ENCODE peak calls at places on chromosomes 16 and 17, in six cellular contexts. U is substantia nigra, X is astrocyte of the hippocampus, J is kidney glomerular epithelial cell, H is cardiac fibroblast, T is Right ventricle myocardium superior. L is an unnamed sample.

GRCh38 chr16:3256146-3256875 is at the start of gene MEFV:
- DNase-seq in H (peak), T (no peak), X (peak), J (no peak), U (no peak), L (peak)

GRCh38 chr16:28012031-28012445 is 51.5 kb downstream of the GSG1L start:
- DNase-seq in X (no peak), J (no peak), U (no peak), T (no peak), H (peak), L (no peak)

GRCh38 chr16:58102665-58103427 is 26.3 kb downstream of the CFAP20 start:
- DNase-seq in H (no peak), J (no peak), T (peak), X (no peak), U (no peak), L (no peak)

GRCh38 chr16:3935921-3936320 is 55.4 kb upstream of the CREBBP start:
- DNase-seq in X (no peak), J (no peak), H (no peak), U (no peak), T (no peak), L (no peak)

GRCh38 chr16:11673091-11674000 is 5.1 kb downstream of the SNN start:
- DNase-seq in X (no peak), J (no peak), T (no peak), H (no peak), U (peak), L (no peak)

GRCh38 chr16:20956319-20956718 is 55.7 kb downstream of the LYRM1 start:
- DNase-seq in H (peak), T (no peak), U (no peak), X (no peak), J (no peak), L (no peak)

GRCh38 chr16:70696952-70697600 is 11.2 kb upstream of the MTSS2 start:
- DNase-seq in H (no peak), X (no peak), J (no peak), T (no peak), U (no peak), L (no peak)

GRCh38 chr17:2090210-2090641 is 35.3 kb downstream of the HIC1 start:
- DNase-seq in X (no peak), U (no peak), T (no peak), J (no peak), H (no peak), L (no peak)

GRCh38 chr16:85750021-85750826 is 672 bp downstream of the C16orf74 start:
- DNase-seq in X (peak), U (no peak), H (peak), J (no peak), T (peak), L (no peak)

GRCh38 chr17:76612465-76612864 is 26.8 kb upstream of the ST6GALNAC2 start:
- DNase-seq in H (no peak), U (no peak), X (no peak), T (no peak), J (no peak), L (no peak)

GRCh38 chr16:30893744-30894539 is at the start of gene BCL7C:
- DNase-seq in T (peak), U (peak), J (peak), X (peak), H (peak), L (peak)

GRCh38 chr16:53511403-53512280 is 8.6 kb upstream of the AKTIP start:
- DNase-seq in H (no peak), T (no peak), J (no peak), U (no peak), X (no peak), L (no peak)

GRCh38 chr17:31489295-31490018 is 98.0 kb downstream of the RAB11FIP4 start:
- DNase-seq in X (no peak), T (no peak), J (no peak), H (no peak), U (no peak), L (no peak)

GRCh38 chr16:9885457-9885856 is 296.8 kb downstream of the GRIN2A start:
- DNase-seq in U (no peak), H (no peak), T (no peak), J (no peak), X (peak), L (no peak)

L was measured in cardiac septum.